ENCODE peak calls at places on chromosome 7, in six cellular contexts. One of them, this sample, is unnamed.

GRCh38 chr7:5550831-5551230 is 127.2 kb upstream of the TNRC18 start:
- DNase-seq in neural progenitor cell: no peak
- DNase-seq in AG09309: no peak
- DNase-seq in adrenal gland: no peak
- DNase-seq in AG04449: no peak
- DNase-seq in psoas muscle: no peak
- DNase-seq in this sample: no peak

GRCh38 chr7:131235489-131236317 is 92.0 kb upstream of the MKLN1 start:
- DNase-seq in adrenal gland: peak; percentile 52
- DNase-seq in AG04449: peak; percentile 92
- DNase-seq in psoas muscle: no peak
- DNase-seq in AG09309: peak; percentile 91
- DNase-seq in neural progenitor cell: no peak
- DNase-seq in this sample: peak; percentile 89

GRCh38 chr7:151715661-151716338 is 161.1 kb downstream of the PRKAG2 start:
- DNase-seq in neural progenitor cell: no peak
- DNase-seq in AG04449: no peak
- DNase-seq in AG09309: no peak
- DNase-seq in adrenal gland: no peak
- DNase-seq in psoas muscle: no peak
- DNase-seq in this sample: no peak

GRCh38 chr7:138223402-138223872 is 147.2 kb downstream of the AKR1D1 start:
- DNase-seq in adrenal gland: no peak
- DNase-seq in AG09309: no peak
- DNase-seq in psoas muscle: no peak
- DNase-seq in AG04449: no peak
- DNase-seq in neural progenitor cell: no peak
- DNase-seq in this sample: no peak

GRCh38 chr7:105057472-105057871 is 43.5 kb downstream of the KMT2E start:
- DNase-seq in psoas muscle: no peak
- DNase-seq in neural progenitor cell: no peak
- DNase-seq in adrenal gland: no peak
- DNase-seq in AG09309: no peak
- DNase-seq in AG04449: no peak
- DNase-seq in this sample: no peak

GRCh38 chr7:17307969-17308648 is 9.7 kb downstream of the AHR start:
- DNase-seq in psoas muscle: no peak
- DNase-seq in adrenal gland: no peak
- DNase-seq in AG04449: no peak
- DNase-seq in AG09309: no peak
- DNase-seq in neural progenitor cell: no peak
- DNase-seq in this sample: no peak

GRCh38 chr7:40753455-40753854 is 618.6 kb downstream of the SUGCT start:
- DNase-seq in psoas muscle: no peak
- DNase-seq in adrenal gland: no peak
- DNase-seq in AG04449: no peak
- DNase-seq in AG09309: no peak
- DNase-seq in neural progenitor cell: no peak
- DNase-seq in this sample: no peak

GRCh38 chr7:150343225-150343624 is 1.8 kb upstream of the RARRES2 start:
- DNase-seq in neural progenitor cell: no peak
- DNase-seq in psoas muscle: no peak
- DNase-seq in AG09309: no peak
- DNase-seq in AG04449: no peak
- DNase-seq in adrenal gland: no peak
- DNase-seq in this sample: no peak

GRCh38 chr7:106015586-106016218 is 52.6 kb downstream of the CDHR3 start:
- DNase-seq in psoas muscle: no peak
- DNase-seq in neural progenitor cell: no peak
- DNase-seq in AG04449: no peak
- DNase-seq in AG09309: no peak
- DNase-seq in adrenal gland: no peak
- DNase-seq in this sample: no peak

GRCh38 chr7:64654796-64655548 is 11.0 kb upstream of the ZNF107 start:
- DNase-seq in AG09309: no peak
- DNase-seq in AG04449: no peak
- DNase-seq in psoas muscle: no peak
- DNase-seq in adrenal gland: no peak
- DNase-seq in neural progenitor cell: no peak
- DNase-seq in this sample: no peak

GRCh38 chr7:124379296-124379695 is 346.4 kb upstream of the TMEM229A start:
- DNase-seq in psoas muscle: no peak
- DNase-seq in adrenal gland: no peak
- DNase-seq in AG09309: no peak
- DNase-seq in neural progenitor cell: no peak
- DNase-seq in AG04449: no peak
- DNase-seq in this sample: no peak

GRCh38 chr7:81190997-81191747 is 272.3 kb upstream of the SEMA3C start:
- DNase-seq in adrenal gland: no peak
- DNase-seq in AG04449: no peak
- DNase-seq in psoas muscle: no peak
- DNase-seq in AG09309: no peak
- DNase-seq in neural progenitor cell: no peak
- DNase-seq in this sample: peak; percentile 42

GRCh38 chr7:17408245-17408903 is 109.9 kb downstream of the AHR start:
- DNase-seq in AG04449: peak; percentile 28
- DNase-seq in AG09309: peak; percentile 62
- DNase-seq in psoas muscle: peak; percentile 52
- DNase-seq in neural progenitor cell: no peak
- DNase-seq in adrenal gland: peak; percentile 88
- DNase-seq in this sample: peak; percentile 97

GRCh38 chr7:45187089-45187945 is 29.7 kb downstream of the RAMP3 start:
- DNase-seq in AG09309: no peak
- DNase-seq in AG04449: no peak
- DNase-seq in psoas muscle: no peak
- DNase-seq in adrenal gland: no peak
- DNase-seq in neural progenitor cell: no peak
- DNase-seq in this sample: no peak

GRCh38 chr7:118907911-118908527 is 683.5 kb downstream of the ANKRD7 start:
- DNase-seq in psoas muscle: no peak
- DNase-seq in AG04449: no peak
- DNase-seq in neural progenitor cell: no peak
- DNase-seq in adrenal gland: no peak
- DNase-seq in AG09309: no peak
- DNase-seq in this sample: no peak

GRCh38 chr7:100493476-100494264 is 9.9 kb downstream of the NYAP1 start:
- DNase-seq in psoas muscle: peak; percentile 70
- DNase-seq in AG04449: no peak
- DNase-seq in neural progenitor cell: peak; percentile 73
- DNase-seq in AG09309: no peak
- DNase-seq in adrenal gland: no peak
- DNase-seq in this sample: no peak

GRCh38 chr7:43362652-43363428 is 220.1 kb upstream of the STK17A start:
- DNase-seq in adrenal gland: no peak
- DNase-seq in AG04449: no peak
- DNase-seq in AG09309: peak; percentile 8
- DNase-seq in psoas muscle: peak; percentile 66
- DNase-seq in neural progenitor cell: no peak
- DNase-seq in this sample: peak; percentile 30

GRCh38 chr7:39651262-39651661 is 27.9 kb downstream of the RALA start:
- DNase-seq in psoas muscle: no peak
- DNase-seq in AG09309: peak; percentile 28
- DNase-seq in neural progenitor cell: no peak
- DNase-seq in AG04449: no peak
- DNase-seq in adrenal gland: no peak
- DNase-seq in this sample: no peak

GRCh38 chr7:41084381-41084780 is 618.5 kb downstream of the INHBA start:
- DNase-seq in AG04449: no peak
- DNase-seq in psoas muscle: no peak
- DNase-seq in adrenal gland: no peak
- DNase-seq in neural progenitor cell: no peak
- DNase-seq in AG09309: no peak
- DNase-seq in this sample: no peak

GRCh38 chr7:23759556-23760391 is 49.8 kb downstream of the STK31 start:
- DNase-seq in AG04449: no peak
- DNase-seq in neural progenitor cell: no peak
- DNase-seq in AG09309: no peak
- DNase-seq in psoas muscle: no peak
- DNase-seq in adrenal gland: no peak
- DNase-seq in this sample: peak; percentile 90

GRCh38 chr7:2651336-2651735 is 19.6 kb downstream of the TTYH3 start:
- DNase-seq in AG04449: no peak
- DNase-seq in psoas muscle: peak; percentile 48
- DNase-seq in AG09309: no peak
- DNase-seq in neural progenitor cell: peak; percentile 58
- DNase-seq in adrenal gland: peak; percentile 41
- DNase-seq in this sample: no peak
- TF ChIP-seq CTCF in AG04449: no peak
- TF ChIP-seq CTCF in psoas muscle: no peak
- TF ChIP-seq CTCF in AG09309: no peak
- TF ChIP-seq CTCF in neural progenitor cell: peak; percentile 32
- TF ChIP-seq CTCF in adrenal gland: no peak
- TF ChIP-seq CTCF in this sample: no peak

DNA sequence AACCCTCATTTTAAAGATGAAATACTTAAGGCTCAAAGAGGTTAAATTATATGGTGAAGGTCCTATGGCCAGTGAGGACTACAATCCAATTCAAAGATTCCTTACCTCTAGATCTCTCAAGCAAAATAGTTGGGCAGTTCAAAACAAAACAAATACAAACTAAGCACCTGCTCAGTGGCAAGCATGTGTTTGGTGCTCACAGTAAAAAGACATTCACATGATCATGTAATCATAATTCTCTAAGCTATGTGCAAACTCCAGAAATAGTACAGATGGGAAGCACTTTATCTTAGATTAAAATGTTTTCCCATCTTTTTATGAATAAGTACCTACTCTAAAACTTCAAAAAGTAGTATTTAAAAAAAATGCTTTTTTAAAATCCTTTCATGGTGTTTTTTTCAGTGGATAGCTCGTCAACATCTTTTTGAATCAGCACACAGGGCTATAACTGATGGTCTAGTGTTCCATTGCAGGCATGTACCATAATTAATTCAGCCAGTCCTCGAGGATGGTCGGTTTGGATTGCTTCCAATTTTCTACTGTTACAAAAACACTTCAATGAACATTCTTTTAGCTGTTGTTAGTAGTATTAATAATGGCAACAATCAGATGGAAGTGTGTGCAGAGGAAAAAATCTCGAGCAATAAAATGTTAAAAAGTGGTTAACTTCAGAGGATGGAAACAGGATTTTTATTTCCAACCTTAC is 58.4 kb downstream of the CHCHD3 start:
- DNase-seq in psoas muscle: no peak
- DNase-seq in adrenal gland: no peak
- DNase-seq in AG09309: no peak
- DNase-seq in AG04449: no peak
- DNase-seq in neural progenitor cell: no peak
- DNase-seq in this sample: no peak
- H3K4me3 ChIP-seq in psoas muscle: no peak overlapping the region
- H3K4me3 ChIP-seq in adrenal gland: no peak overlapping the region
- H3K4me3 ChIP-seq in AG09309: no peak overlapping the region
- H3K4me3 ChIP-seq in AG04449: no peak overlapping the region
- H3K4me3 ChIP-seq in neural progenitor cell: no peak overlapping the region
- H3K4me3 ChIP-seq in this sample: no peak overlapping the region

GRCh38 chr7:47684728-47685127 is 102.8 kb upstream of the TNS3 start:
- DNase-seq in AG09309: no peak
- DNase-seq in psoas muscle: no peak
- DNase-seq in AG04449: no peak
- DNase-seq in adrenal gland: no peak
- DNase-seq in neural progenitor cell: no peak
- DNase-seq in this sample: no peak
- TF ChIP-seq CTCF in AG09309: no peak
- TF ChIP-seq CTCF in psoas muscle: no peak
- TF ChIP-seq CTCF in AG04449: no peak
- TF ChIP-seq CTCF in adrenal gland: no peak
- TF ChIP-seq CTCF in neural progenitor cell: no peak
- TF ChIP-seq CTCF in this sample: no peak

DNA sequence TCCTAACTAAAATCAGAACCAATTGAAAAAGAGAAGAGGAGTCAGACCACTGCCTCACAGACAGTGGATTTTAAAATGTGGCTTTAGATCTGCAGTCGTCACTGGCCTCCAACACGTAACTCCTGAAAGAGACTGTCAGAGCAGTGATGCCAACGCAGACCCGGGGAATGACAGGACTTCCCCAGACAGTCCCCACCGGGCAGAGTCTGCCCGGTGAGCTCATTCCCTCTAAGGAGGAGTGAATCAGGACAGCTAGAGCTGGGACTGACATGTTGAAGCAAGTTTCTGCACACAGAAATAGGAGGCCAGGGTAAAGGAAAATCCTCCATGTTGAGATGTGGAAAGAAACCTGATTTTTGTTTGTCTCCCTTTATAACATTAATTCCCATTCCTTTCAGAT is 105.0 kb downstream of the TES start:
- DNase-seq in AG09309: no peak
- DNase-seq in neural progenitor cell: peak; percentile 4
- DNase-seq in psoas muscle: no peak
- DNase-seq in adrenal gland: no peak
- DNase-seq in AG04449: peak; percentile 33
- DNase-seq in this sample: no peak
- H3K4me3 ChIP-seq in AG09309: no peak overlapping the region
- H3K4me3 ChIP-seq in neural progenitor cell: no peak overlapping the region
- H3K4me3 ChIP-seq in psoas muscle: no peak overlapping the region
- H3K4me3 ChIP-seq in adrenal gland: no peak overlapping the region
- H3K4me3 ChIP-seq in AG04449: no peak overlapping the region
- H3K4me3 ChIP-seq in this sample: no peak overlapping the region

GRCh38 chr7:159031135-159031701 is 113.4 kb downstream of the VIPR2 start:
- DNase-seq in AG09309: no peak
- DNase-seq in AG04449: no peak
- DNase-seq in psoas muscle: peak; percentile 78
- DNase-seq in adrenal gland: peak; percentile 42
- DNase-seq in neural progenitor cell: peak; percentile 69
- DNase-seq in this sample: no peak

GRCh38 chr7:159031750-159032149 is 112.9 kb downstream of the VIPR2 start:
- DNase-seq in neural progenitor cell: no peak
- DNase-seq in psoas muscle: no peak
- DNase-seq in AG09309: no peak
- DNase-seq in AG04449: no peak
- DNase-seq in adrenal gland: no peak
- DNase-seq in this sample: no peak

GRCh38 chr7:159032310-159032709 is 112.4 kb downstream of the VIPR2 start:
- DNase-seq in AG04449: no peak
- DNase-seq in adrenal gland: no peak
- DNase-seq in psoas muscle: no peak
- DNase-seq in neural progenitor cell: no peak
- DNase-seq in AG09309: no peak
- DNase-seq in this sample: no peak

GRCh38 chr7:159028456-159029401 is 115.9 kb downstream of the VIPR2 start:
- DNase-seq in psoas muscle: no peak
- DNase-seq in AG09309: no peak
- DNase-seq in AG04449: no peak
- DNase-seq in neural progenitor cell: no peak
- DNase-seq in adrenal gland: no peak
- DNase-seq in this sample: no peak

GRCh38 chr7:159030490-159031134 is 114.1 kb downstream of the VIPR2 start:
- DNase-seq in adrenal gland: peak; percentile 75
- DNase-seq in AG04449: no peak
- DNase-seq in neural progenitor cell: peak; percentile 83
- DNase-seq in psoas muscle: peak; percentile 84
- DNase-seq in AG09309: no peak
- DNase-seq in this sample: no peak
- TF ChIP-seq CTCF in adrenal gland: peak; percentile 24
- TF ChIP-seq CTCF in AG04449: no peak
- TF ChIP-seq CTCF in neural progenitor cell: peak; percentile 50
- TF ChIP-seq CTCF in psoas muscle: peak; percentile 46
- TF ChIP-seq CTCF in AG09309: no peak
- TF ChIP-seq CTCF in this sample: peak; percentile 32

GRCh38 chr7:159141660-159142059 is 3.0 kb downstream of the VIPR2 start:
- DNase-seq in AG09309: no peak
- DNase-seq in AG04449: no peak
- DNase-seq in adrenal gland: no peak
- DNase-seq in neural progenitor cell: peak; percentile 45
- DNase-seq in psoas muscle: peak; percentile 24
- DNase-seq in this sample: no peak
- H3K4me3 ChIP-seq in AG09309: no peak overlapping the region
- H3K4me3 ChIP-seq in AG04449: no peak overlapping the region
- H3K4me3 ChIP-seq in adrenal gland: no peak overlapping the region
- H3K4me3 ChIP-seq in neural progenitor cell: no peak overlapping the region
- H3K4me3 ChIP-seq in psoas muscle: no peak overlapping the region
- H3K4me3 ChIP-seq in this sample: no peak overlapping the region

GRCh38 chr7:155805826-155806095 is 6.5 kb downstream of the SHH start:
- DNase-seq in adrenal gland: no peak
- DNase-seq in AG09309: no peak
- DNase-seq in neural progenitor cell: no peak
- DNase-seq in psoas muscle: no peak
- DNase-seq in AG04449: no peak
- DNase-seq in this sample: no peak
- TF ChIP-seq CTCF in adrenal gland: no peak
- TF ChIP-seq CTCF in AG09309: no peak
- TF ChIP-seq CTCF in neural progenitor cell: no peak
- TF ChIP-seq CTCF in psoas muscle: no peak
- TF ChIP-seq CTCF in AG04449: no peak
- TF ChIP-seq CTCF in this sample: no peak

This sample was measured in epithelial cell of proximal tubule.